ENCODE peak calls at places on chromosomes 6 and 20, in four cellular contexts. M, N, W and K are unnamed samples.

GRCh38 chr6:72037006-72037405 is 150.7 kb downstream of the RIMS1 start:
- DNase-seq in N (no peak), W (no peak), M (no peak), K (no peak)

GRCh38 chr6:341914-342831 is 49.4 kb upstream of the IRF4 start:
- DNase-seq in N (no peak), M (no peak), W (no peak), K (no peak)

GRCh38 chr6:121794630-121795029 is 359.2 kb downstream of the GJA1 start:
- DNase-seq in W (no peak), M (no peak), N (no peak), K (no peak)

GRCh38 chr20:33653900-33654596 is 8.1 kb upstream of the C20orf144 start:
- DNase-seq in N (no peak), W (peak; percentile 80), M (peak; percentile 75), K (no peak)

GRCh38 chr6:106087548-106088325 is 1.6 kb downstream of the PRDM1 start:
- DNase-seq in M (no peak), W (no peak), N (no peak), K (no peak)

GRCh38 chr6:146874278-146875018 is 275.7 kb downstream of the ADGB start:
- DNase-seq in M (no peak), N (no peak), W (no peak), K (no peak)

GRCh38 chr20:63005862-63006564 is 751 bp downstream of the BHLHE23 start:
- DNase-seq in W (no peak), N (no peak), M (no peak), K (no peak)

GRCh38 chr6:154478021-154478651 is 32.3 kb downstream of the CNKSR3 start:
- DNase-seq in M (no peak), N (no peak), W (peak; percentile 79), K (no peak)

GRCh38 chr6:157953580-157954091 is 28.0 kb upstream of the SYNJ2 start:
- DNase-seq in N (no peak), W (no peak), M (no peak), K (no peak)

GRCh38 chr6:89985744-89986493 is 91.7 kb downstream of the GJA10 start:
- DNase-seq in N (no peak), W (no peak), M (no peak), K (no peak)

GRCh38 chr6:155154158-155154830 is 109.5 kb upstream of the CLDN20 start:
- DNase-seq in M (no peak), W (no peak), N (no peak), K (no peak)

GRCh38 chr20:21433329-21433890 is 36.1 kb upstream of the NKX2-4 start:
- DNase-seq in M (no peak), W (no peak), N (no peak), K (no peak)

GRCh38 chr6:169589699-169590257 is 112.1 kb downstream of the WDR27 start:
- DNase-seq in N (no peak), M (no peak), W (no peak), K (no peak)

GRCh38 chr20:49236301-49236700 is 17.1 kb downstream of the DDX27 start:
- DNase-seq in W (no peak), N (no peak), M (peak; percentile 62), K (no peak)

GRCh38 chr20:25579081-25579770 is 6.1 kb downstream of the NINL start:
- DNase-seq in W (no peak), N (no peak), M (no peak), K (no peak)

GRCh38 chr20:35144694-35145093 is 2.4 kb downstream of the EDEM2 start:
- DNase-seq in W (no peak), M (no peak), N (no peak), K (no peak)

GRCh38 chr6:84260186-84260585 is 32.7 kb upstream of the CEP162 start:
- DNase-seq in N (no peak), W (no peak), M (no peak), K (no peak)

GRCh38 chr20:37397076-37397953 is 51.4 kb downstream of the SRC start:
- DNase-seq in W (no peak), N (no peak), M (no peak), K (no peak)

GRCh38 chr6:153962548-153962947 is 76.5 kb upstream of the OPRM1 start:
- DNase-seq in M (no peak), W (no peak), N (no peak), K (no peak)

GRCh38 chr6:28399370-28400121 is at the start of gene ZSCAN12:
- DNase-seq in W (peak; percentile 88), M (peak; percentile 94), N (peak; percentile 77), K (peak; percentile 86)

GRCh38 chr6:125951323-125951722 is 5.2 kb upstream of the HINT3 start:
- DNase-seq in N (no peak), M (no peak), W (no peak), K (no peak)

GRCh38 chr6:125393449-125393858 is 91.7 kb upstream of the HDDC2 start:
- DNase-seq in W (no peak), N (no peak), M (no peak), K (no peak)

GRCh38 chr20:37992802-37993538 is 40.3 kb downstream of the TTI1 start:
- DNase-seq in M (no peak), N (peak; percentile 3), W (peak; percentile 59), K (no peak)

GRCh38 chr20:58192567-58192966 is 35.9 kb downstream of the ANKRD60 start:
- DNase-seq in N (peak; percentile 15), W (no peak), M (no peak), K (peak; percentile 42)

GRCh38 chr6:85865665-85866372 is 223.1 kb upstream of the SYNCRIP start:
- DNase-seq in W (no peak), N (no peak), M (no peak), K (no peak)

GRCh38 chr6:44621846-44622245 is 234.3 kb downstream of the CDC5L start:
- DNase-seq in W (no peak), M (no peak), N (no peak), K (no peak)

GRCh38 chr20:46915580-46916243 is 21.1 kb downstream of the EYA2 start:
- DNase-seq in W (no peak), N (no peak), M (no peak), K (no peak)

GRCh38 chr6:164069352-164070022 is 655.0 kb downstream of the QKI start:
- DNase-seq in W (no peak), N (no peak), M (peak; percentile 79), K (no peak)

GRCh38 chr20:2279245-2279779 is 16.5 kb upstream of the TGM3 start:
- DNase-seq in W (no peak), M (no peak), N (no peak), K (no peak)

GRCh38 chr6:30447237-30447636 is 42.1 kb upstream of the HLA-E start:
- DNase-seq in W (no peak), N (no peak), M (no peak), K (no peak)

GRCh38 chr6:43917878-43918382 is 147.9 kb downstream of the VEGFA start:
- DNase-seq in N (no peak), W (peak; percentile 23), M (no peak), K (no peak)

GRCh38 chr6:116764557-116764960 is 960 bp downstream of the FAM162B start:
- DNase-seq in N (no peak), W (no peak), M (no peak), K (no peak)

GRCh38 chr6:31394381-31394780 is 9.0 kb upstream of the MICA start:
- DNase-seq in M (no peak), N (no peak), W (no peak), K (no peak)

GRCh38 chr6:81480139-81480538 is 272.3 kb downstream of the TENT5A start:
- DNase-seq in N (no peak), M (no peak), W (no peak), K (no peak)

GRCh38 chr6:53066059-53066406 is 829 bp downstream of the FBXO9 start:
- DNase-seq in N (peak; percentile 5), M (peak; percentile 83), W (peak; percentile 64), K (peak; percentile 32)

GRCh38 chr6:118283759-118284158 is 264.3 kb upstream of the PLN start:
- DNase-seq in M (no peak), N (peak; percentile 25), W (no peak), K (peak; percentile 52)

GRCh38 chr6:118288355-118289124 is 259.6 kb upstream of the PLN start:
- DNase-seq in N (no peak), M (no peak), W (no peak), K (no peak)

GRCh38 chr6:118285791-118286190 is 262.3 kb upstream of the PLN start:
- DNase-seq in W (no peak), N (no peak), M (no peak), K (no peak)

GRCh38 chr6:118281291-118281690 is 266.8 kb upstream of the PLN start:
- DNase-seq in M (no peak), N (no peak), W (no peak), K (no peak)

DNA sequence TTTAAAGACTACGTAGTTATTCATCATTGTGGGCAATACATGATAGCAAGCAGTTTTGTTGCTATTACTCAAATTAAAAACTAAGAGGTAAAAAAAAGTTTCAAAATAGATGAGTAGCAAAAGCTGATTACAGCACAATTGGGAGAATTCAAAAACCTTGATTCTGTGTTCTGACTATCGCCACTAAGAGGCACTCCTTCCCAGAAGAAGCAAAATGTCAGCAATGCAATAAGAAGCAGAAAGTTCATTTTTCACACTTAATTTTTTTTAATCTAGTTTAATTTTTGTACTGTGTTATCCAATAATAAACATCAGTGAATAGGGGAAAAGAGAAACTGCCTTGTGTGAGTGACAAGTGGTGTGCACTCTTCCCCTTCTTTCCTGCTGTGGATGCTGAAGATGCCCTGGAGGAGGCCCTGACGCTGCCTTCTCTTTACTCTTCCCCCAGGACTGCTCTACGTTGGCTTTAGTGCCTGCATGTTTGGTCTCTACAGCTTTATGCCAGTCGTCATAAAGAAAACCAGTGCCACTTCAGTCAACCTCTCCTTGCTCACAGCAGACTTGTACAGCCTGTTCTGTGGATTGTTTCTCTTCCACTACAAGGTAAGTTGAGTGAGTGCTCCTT is 263.2 kb upstream of the PLN start:
- DNase-seq in M (no peak), W (no peak), N (no peak), K (no peak)
- H3K27ac ChIP-seq in M (peak overlapping the region; percentile 65), W (no peak overlapping the region), N (no peak overlapping the region), K (no peak overlapping the region)

DNA sequence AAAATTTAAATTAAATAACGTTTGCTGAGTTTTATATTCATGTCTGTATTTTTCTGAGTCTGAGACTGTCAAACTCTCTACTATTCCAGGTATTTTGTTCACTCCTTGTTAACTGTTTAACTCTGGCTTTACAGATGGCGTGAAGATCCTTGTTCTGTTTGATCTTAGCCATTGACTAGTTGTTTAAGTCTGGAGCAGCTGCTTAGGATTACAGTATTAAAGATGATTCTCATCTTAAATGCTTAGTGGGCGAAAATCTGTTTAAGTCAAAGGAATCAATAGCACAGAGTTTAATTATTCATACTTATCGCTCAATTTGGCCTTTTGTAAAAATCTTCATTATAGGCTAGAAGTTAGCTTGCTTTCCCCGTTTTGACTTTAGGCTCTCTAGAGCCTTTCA is 2.4 kb downstream of the PHACTR2 start:
- DNase-seq in W (no peak), N (no peak), M (no peak), K (no peak)
- H3K27ac ChIP-seq in W (no peak overlapping the region), N (no peak overlapping the region), M (peak overlapping the region; percentile 74), K (no peak overlapping the region)

DNA sequence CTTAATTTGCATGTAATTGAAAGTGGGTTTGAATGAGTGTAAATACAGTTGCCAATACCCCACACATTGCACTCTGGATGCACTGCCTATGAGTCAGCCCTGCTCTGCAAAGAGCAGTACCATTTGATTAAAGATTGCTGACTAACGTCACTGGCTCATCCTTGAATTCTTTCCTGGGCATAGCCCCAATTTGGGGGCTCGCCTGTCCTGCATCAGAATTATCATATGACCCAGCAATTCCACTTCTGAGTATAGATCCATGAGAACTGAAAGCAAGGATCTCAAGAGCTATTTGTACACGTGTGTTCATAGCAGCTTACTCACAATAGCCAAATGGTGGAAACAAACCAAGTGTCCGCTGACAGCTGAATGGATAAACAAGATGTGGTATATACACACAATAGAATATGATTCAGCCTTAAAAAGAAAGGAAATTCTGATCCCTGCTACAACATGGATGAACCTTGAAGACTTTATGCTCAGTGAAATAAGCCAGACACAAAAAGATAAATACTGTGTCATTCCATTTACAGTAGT is 36.3 kb downstream of the MYLK4 start:
- DNase-seq in N (no peak), M (no peak), W (no peak), K (no peak)
- H3K27ac ChIP-seq in N (no peak overlapping the region), M (no peak overlapping the region), W (no peak overlapping the region), K (no peak overlapping the region)

GRCh38 chr6:2839982-2840793 is 1.5 kb downstream of the SERPINB1 start:
- DNase-seq in W (no peak), N (no peak), M (no peak), K (no peak)
- H3K27ac ChIP-seq in W (peak overlapping the region; percentile 98), N (peak overlapping the region; percentile 76), M (no peak overlapping the region), K (no peak overlapping the region)